ENCODE peak calls at places on chromosome 18, in five cellular contexts. One of them, this sample, is unnamed.
A peak's percentile ranks its signal among the peaks of the same experiment; 100 is the strongest.

GRCh38 chr18:56799756-56800155 is 148.6 kb downstream of the WDR7 start:
- DNase-seq in hepatocyte: no peak
- DNase-seq in LoVo: no peak
- DNase-seq in nephron progenitor cell: no peak
- DNase-seq in HCEC 1CT: peak; percentile 23
- DNase-seq in this sample: peak; percentile 28

GRCh38 chr18:63700501-63700900 is 2.3 kb upstream of the SERPINB11 start:
- DNase-seq in hepatocyte: no peak
- DNase-seq in LoVo: no peak
- DNase-seq in nephron progenitor cell: no peak
- DNase-seq in HCEC 1CT: no peak
- DNase-seq in this sample: no peak

GRCh38 chr18:37630326-37630725 is 64.7 kb upstream of the CELF4 start:
- DNase-seq in hepatocyte: no peak
- DNase-seq in LoVo: no peak
- DNase-seq in nephron progenitor cell: no peak
- DNase-seq in HCEC 1CT: no peak
- DNase-seq in this sample: no peak

GRCh38 chr18:13539050-13539449 is 187.3 kb downstream of the FAM210A start:
- DNase-seq in hepatocyte: no peak
- DNase-seq in LoVo: no peak
- DNase-seq in nephron progenitor cell: no peak
- DNase-seq in HCEC 1CT: no peak
- DNase-seq in this sample: no peak

GRCh38 chr18:74198453-74198852 is 50.1 kb downstream of the TIMM21 start:
- DNase-seq in hepatocyte: no peak
- DNase-seq in LoVo: no peak
- DNase-seq in nephron progenitor cell: no peak
- DNase-seq in HCEC 1CT: no peak
- DNase-seq in this sample: no peak

GRCh38 chr18:54835944-54836343 is 7.7 kb downstream of the RAB27B start:
- DNase-seq in hepatocyte: no peak
- DNase-seq in LoVo: no peak
- DNase-seq in nephron progenitor cell: no peak
- DNase-seq in HCEC 1CT: no peak
- DNase-seq in this sample: no peak

GRCh38 chr18:50967714-50968661 is at the start of gene ELAC1:
- DNase-seq in hepatocyte: peak; percentile 92
- DNase-seq in LoVo: peak; percentile 84
- DNase-seq in nephron progenitor cell: peak; percentile 79
- DNase-seq in HCEC 1CT: peak; percentile 79
- DNase-seq in this sample: peak; percentile 81

GRCh38 chr18:46010050-46010449 is 42.9 kb upstream of the EPG5 start:
- DNase-seq in hepatocyte: no peak
- DNase-seq in LoVo: no peak
- DNase-seq in nephron progenitor cell: no peak
- DNase-seq in HCEC 1CT: no peak
- DNase-seq in this sample: no peak

GRCh38 chr18:6521804-6522418 is 107.2 kb upstream of the L3MBTL4 start:
- DNase-seq in hepatocyte: peak; percentile 69
- DNase-seq in LoVo: peak; percentile 32
- DNase-seq in nephron progenitor cell: peak; percentile 26
- DNase-seq in HCEC 1CT: peak; percentile 28
- DNase-seq in this sample: peak; percentile 80

GRCh38 chr18:8460748-8461147 is 148.5 kb upstream of the RAB12 start:
- DNase-seq in hepatocyte: no peak
- DNase-seq in LoVo: no peak
- DNase-seq in nephron progenitor cell: no peak
- DNase-seq in HCEC 1CT: no peak
- DNase-seq in this sample: no peak

This sample was measured in choroid plexus epithelial cell.